ENCODE peak calls at places on chromosomes 11 and 22, in six cellular contexts. One of them, this sample, is unnamed.

GRCh38 chr22:31973739-31974138 is 29.4 kb downstream of the YWHAH start:
- DNase-seq in dorsolateral prefrontal cortex: no peak
- DNase-seq in mammary epithelial cell: no peak
- DNase-seq in colonic mucosa: peak
- DNase-seq in coronary artery: no peak
- DNase-seq in brain microvascular endothelial cell: no peak
- DNase-seq in this sample: no peak

GRCh38 chr11:61764606-61765260 is 12.3 kb downstream of the MYRF start:
- DNase-seq in coronary artery: no peak
- DNase-seq in colonic mucosa: no peak
- DNase-seq in mammary epithelial cell: no peak
- DNase-seq in dorsolateral prefrontal cortex: no peak
- DNase-seq in brain microvascular endothelial cell: no peak
- DNase-seq in this sample: no peak

GRCh38 chr11:10688401-10688800 is 5.2 kb downstream of the IRAG1 start:
- DNase-seq in colonic mucosa: no peak
- DNase-seq in dorsolateral prefrontal cortex: no peak
- DNase-seq in mammary epithelial cell: peak
- DNase-seq in coronary artery: peak
- DNase-seq in brain microvascular endothelial cell: no peak
- DNase-seq in this sample: peak

GRCh38 chr11:57426439-57426753 is 525 bp downstream of the SLC43A3 start:
- DNase-seq in mammary epithelial cell: no peak
- DNase-seq in colonic mucosa: no peak
- DNase-seq in coronary artery: no peak
- DNase-seq in brain microvascular endothelial cell: no peak
- DNase-seq in dorsolateral prefrontal cortex: no peak
- DNase-seq in this sample: no peak

GRCh38 chr22:40889116-40889515 is 27.2 kb upstream of the DNAJB7 start:
- DNase-seq in dorsolateral prefrontal cortex: no peak
- DNase-seq in mammary epithelial cell: peak
- DNase-seq in brain microvascular endothelial cell: no peak
- DNase-seq in coronary artery: no peak
- DNase-seq in colonic mucosa: no peak
- DNase-seq in this sample: no peak

GRCh38 chr22:23700706-23701105 is 9.9 kb downstream of the RGL4 start:
- DNase-seq in dorsolateral prefrontal cortex: no peak
- DNase-seq in brain microvascular endothelial cell: peak
- DNase-seq in mammary epithelial cell: no peak
- DNase-seq in coronary artery: no peak
- DNase-seq in colonic mucosa: no peak
- DNase-seq in this sample: no peak

GRCh38 chr11:105109855-105110750 is 29.5 kb downstream of the CARD18 start:
- DNase-seq in mammary epithelial cell: no peak
- DNase-seq in colonic mucosa: peak
- DNase-seq in brain microvascular endothelial cell: no peak
- DNase-seq in coronary artery: no peak
- DNase-seq in dorsolateral prefrontal cortex: no peak
- DNase-seq in this sample: no peak

GRCh38 chr11:12044799-12045198 is 36.4 kb upstream of the DKK3 start:
- DNase-seq in coronary artery: no peak
- DNase-seq in dorsolateral prefrontal cortex: peak
- DNase-seq in brain microvascular endothelial cell: no peak
- DNase-seq in mammary epithelial cell: no peak
- DNase-seq in colonic mucosa: no peak
- DNase-seq in this sample: no peak

GRCh38 chr11:101880208-101880607 is 34.6 kb upstream of the CEP126 start:
- DNase-seq in brain microvascular endothelial cell: peak
- DNase-seq in dorsolateral prefrontal cortex: no peak
- DNase-seq in mammary epithelial cell: peak
- DNase-seq in coronary artery: no peak
- DNase-seq in colonic mucosa: no peak
- DNase-seq in this sample: peak

GRCh38 chr22:39927544-39927943 is 26.7 kb downstream of the GRAP2 start:
- DNase-seq in dorsolateral prefrontal cortex: no peak
- DNase-seq in coronary artery: no peak
- DNase-seq in colonic mucosa: no peak
- DNase-seq in brain microvascular endothelial cell: no peak
- DNase-seq in mammary epithelial cell: no peak
- DNase-seq in this sample: no peak

GRCh38 chr11:5808500-5809121 is at the start of gene OR52N2:
- DNase-seq in colonic mucosa: peak
- DNase-seq in brain microvascular endothelial cell: peak
- DNase-seq in dorsolateral prefrontal cortex: peak
- DNase-seq in coronary artery: no peak
- DNase-seq in mammary epithelial cell: peak
- DNase-seq in this sample: no peak

GRCh38 chr11:118619444-118620205 is 12.2 kb downstream of the PHLDB1 start:
- DNase-seq in colonic mucosa: no peak
- DNase-seq in brain microvascular endothelial cell: peak
- DNase-seq in dorsolateral prefrontal cortex: peak
- DNase-seq in coronary artery: no peak
- DNase-seq in mammary epithelial cell: peak
- DNase-seq in this sample: no peak

GRCh38 chr11:363948-364761 is 5.1 kb upstream of the B4GALNT4 start:
- DNase-seq in mammary epithelial cell: peak
- DNase-seq in dorsolateral prefrontal cortex: no peak
- DNase-seq in brain microvascular endothelial cell: no peak
- DNase-seq in coronary artery: no peak
- DNase-seq in colonic mucosa: peak
- DNase-seq in this sample: peak

GRCh38 chr11:58900479-58901420 is 38.5 kb upstream of the GLYATL1 start:
- DNase-seq in brain microvascular endothelial cell: peak
- DNase-seq in dorsolateral prefrontal cortex: peak
- DNase-seq in colonic mucosa: peak
- DNase-seq in mammary epithelial cell: peak
- DNase-seq in coronary artery: no peak
- DNase-seq in this sample: peak

GRCh38 chr11:90222459-90223247 is at the start of gene CHORDC1:
- DNase-seq in coronary artery: peak
- DNase-seq in brain microvascular endothelial cell: peak
- DNase-seq in mammary epithelial cell: peak
- DNase-seq in dorsolateral prefrontal cortex: peak
- DNase-seq in colonic mucosa: peak
- DNase-seq in this sample: no peak

GRCh38 chr11:57464343-57465181 is 4.2 kb downstream of the RTN4RL2 start:
- DNase-seq in mammary epithelial cell: peak
- DNase-seq in colonic mucosa: no peak
- DNase-seq in brain microvascular endothelial cell: no peak
- DNase-seq in coronary artery: no peak
- DNase-seq in dorsolateral prefrontal cortex: peak
- DNase-seq in this sample: no peak

GRCh38 chr22:28986366-28986765 is 75.3 kb downstream of the C22orf31 start:
- DNase-seq in colonic mucosa: no peak
- DNase-seq in dorsolateral prefrontal cortex: no peak
- DNase-seq in coronary artery: no peak
- DNase-seq in mammary epithelial cell: no peak
- DNase-seq in brain microvascular endothelial cell: peak
- DNase-seq in this sample: no peak

GRCh38 chr11:76270387-76270786 is 64.1 kb upstream of the WNT11 start:
- DNase-seq in colonic mucosa: peak
- DNase-seq in brain microvascular endothelial cell: no peak
- DNase-seq in mammary epithelial cell: no peak
- DNase-seq in dorsolateral prefrontal cortex: no peak
- DNase-seq in coronary artery: no peak
- DNase-seq in this sample: no peak

GRCh38 chr11:2423157-2424025 is 20.9 kb downstream of the TRPM5 start:
- DNase-seq in brain microvascular endothelial cell: no peak
- DNase-seq in coronary artery: no peak
- DNase-seq in dorsolateral prefrontal cortex: no peak
- DNase-seq in colonic mucosa: no peak
- DNase-seq in mammary epithelial cell: no peak
- DNase-seq in this sample: no peak

GRCh38 chr11:46001427-46002049 is 79.1 kb downstream of the LARGE2 start:
- DNase-seq in brain microvascular endothelial cell: peak
- DNase-seq in colonic mucosa: no peak
- DNase-seq in coronary artery: no peak
- DNase-seq in dorsolateral prefrontal cortex: no peak
- DNase-seq in mammary epithelial cell: no peak
- DNase-seq in this sample: no peak

GRCh38 chr11:74702383-74703007 is 28.7 kb downstream of the CHRDL2 start:
- DNase-seq in brain microvascular endothelial cell: peak
- DNase-seq in coronary artery: no peak
- DNase-seq in colonic mucosa: peak
- DNase-seq in mammary epithelial cell: peak
- DNase-seq in dorsolateral prefrontal cortex: peak
- DNase-seq in this sample: no peak

GRCh38 chr11:117610045-117610444 is 187.0 kb downstream of the DSCAML1 start:
- DNase-seq in coronary artery: no peak
- DNase-seq in mammary epithelial cell: peak
- DNase-seq in brain microvascular endothelial cell: peak
- DNase-seq in dorsolateral prefrontal cortex: peak
- DNase-seq in colonic mucosa: no peak
- DNase-seq in this sample: no peak

GRCh38 chr11:128409476-128409875 is 177.9 kb downstream of the ETS1 start:
- DNase-seq in dorsolateral prefrontal cortex: no peak
- DNase-seq in brain microvascular endothelial cell: peak
- DNase-seq in mammary epithelial cell: peak
- DNase-seq in coronary artery: no peak
- DNase-seq in colonic mucosa: no peak
- DNase-seq in this sample: peak

GRCh38 chr22:21949948-21950347 is 2.7 kb downstream of the PPM1F start:
- DNase-seq in brain microvascular endothelial cell: no peak
- DNase-seq in coronary artery: no peak
- DNase-seq in mammary epithelial cell: no peak
- DNase-seq in colonic mucosa: no peak
- DNase-seq in dorsolateral prefrontal cortex: no peak
- DNase-seq in this sample: no peak

GRCh38 chr22:21947040-21948014 is 5.3 kb downstream of the PPM1F start:
- DNase-seq in coronary artery: no peak
- DNase-seq in brain microvascular endothelial cell: peak
- DNase-seq in colonic mucosa: no peak
- DNase-seq in mammary epithelial cell: peak
- DNase-seq in dorsolateral prefrontal cortex: no peak
- DNase-seq in this sample: no peak

GRCh38 chr22:21948824-21949568 is 3.7 kb downstream of the PPM1F start:
- DNase-seq in coronary artery: no peak
- DNase-seq in dorsolateral prefrontal cortex: no peak
- DNase-seq in mammary epithelial cell: no peak
- DNase-seq in brain microvascular endothelial cell: no peak
- DNase-seq in colonic mucosa: no peak
- DNase-seq in this sample: no peak

GRCh38 chr22:21949569-21949918 is 3.1 kb downstream of the PPM1F start:
- DNase-seq in brain microvascular endothelial cell: no peak
- DNase-seq in coronary artery: no peak
- DNase-seq in dorsolateral prefrontal cortex: no peak
- DNase-seq in colonic mucosa: no peak
- DNase-seq in mammary epithelial cell: no peak
- DNase-seq in this sample: no peak

DNA sequence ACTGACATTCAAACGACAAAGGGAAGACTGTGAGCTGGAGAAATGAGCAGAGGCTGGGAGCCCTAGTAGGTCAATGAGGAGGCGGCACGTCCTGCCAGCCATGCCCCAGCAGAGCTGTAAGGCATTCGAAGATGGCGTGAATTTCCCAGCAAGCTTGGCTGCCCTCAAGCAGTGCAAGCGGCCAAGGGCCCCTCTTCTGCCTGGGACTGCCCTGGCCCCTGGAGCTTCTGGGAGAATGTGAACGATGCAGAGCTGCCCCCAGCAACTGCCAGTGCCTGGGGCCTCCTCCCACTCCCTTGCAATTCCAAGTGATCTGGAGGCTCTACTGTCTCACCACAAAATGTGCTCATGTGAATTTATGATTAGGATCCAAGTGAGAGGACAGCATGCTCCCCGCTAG is 4.3 kb downstream of the PPM1F start:
- DNase-seq in coronary artery: no peak
- DNase-seq in brain microvascular endothelial cell: no peak
- DNase-seq in dorsolateral prefrontal cortex: no peak
- DNase-seq in mammary epithelial cell: no peak
- DNase-seq in colonic mucosa: no peak
- DNase-seq in this sample: no peak
- H3K27ac ChIP-seq in coronary artery: peak
- H3K27ac ChIP-seq in brain microvascular endothelial cell: no peak
- H3K27ac ChIP-seq in dorsolateral prefrontal cortex: peak
- H3K27ac ChIP-seq in mammary epithelial cell: no peak
- H3K27ac ChIP-seq in colonic mucosa: no peak
- H3K27ac ChIP-seq in this sample: peak

GRCh38 chr22:42747701-42748513 is 27.2 kb upstream of the A4GALT start:
- DNase-seq in colonic mucosa: no peak
- DNase-seq in brain microvascular endothelial cell: peak
- DNase-seq in mammary epithelial cell: peak
- DNase-seq in coronary artery: no peak
- DNase-seq in dorsolateral prefrontal cortex: no peak
- DNase-seq in this sample: no peak
- H3K27ac ChIP-seq in colonic mucosa: peak
- H3K27ac ChIP-seq in brain microvascular endothelial cell: peak
- H3K27ac ChIP-seq in mammary epithelial cell: peak
- H3K27ac ChIP-seq in coronary artery: peak
- H3K27ac ChIP-seq in dorsolateral prefrontal cortex: no peak
- H3K27ac ChIP-seq in this sample: peak

GRCh38 chr22:50481440-50482106 is at the start of gene ADM2:
- DNase-seq in mammary epithelial cell: no peak
- DNase-seq in brain microvascular endothelial cell: no peak
- DNase-seq in coronary artery: no peak
- DNase-seq in colonic mucosa: peak
- DNase-seq in dorsolateral prefrontal cortex: no peak
- DNase-seq in this sample: no peak
- H3K27ac ChIP-seq in mammary epithelial cell: no peak
- H3K27ac ChIP-seq in brain microvascular endothelial cell: no peak
- H3K27ac ChIP-seq in coronary artery: no peak
- H3K27ac ChIP-seq in colonic mucosa: no peak
- H3K27ac ChIP-seq in dorsolateral prefrontal cortex: no peak
- H3K27ac ChIP-seq in this sample: peak

GRCh38 chr11:122663764-122664163 is 8.2 kb downstream of the UBASH3B start:
- DNase-seq in mammary epithelial cell: peak
- DNase-seq in dorsolateral prefrontal cortex: no peak
- DNase-seq in coronary artery: no peak
- DNase-seq in colonic mucosa: no peak
- DNase-seq in brain microvascular endothelial cell: no peak
- DNase-seq in this sample: no peak

GRCh38 chr11:122668562-122669090 is 13.1 kb downstream of the UBASH3B start:
- DNase-seq in mammary epithelial cell: peak
- DNase-seq in coronary artery: no peak
- DNase-seq in brain microvascular endothelial cell: peak
- DNase-seq in colonic mucosa: no peak
- DNase-seq in dorsolateral prefrontal cortex: no peak
- DNase-seq in this sample: no peak

GRCh38 chr11:122664188-122664587 is 8.7 kb downstream of the UBASH3B start:
- DNase-seq in coronary artery: no peak
- DNase-seq in brain microvascular endothelial cell: no peak
- DNase-seq in mammary epithelial cell: no peak
- DNase-seq in colonic mucosa: no peak
- DNase-seq in dorsolateral prefrontal cortex: no peak
- DNase-seq in this sample: no peak

GRCh38 chr11:122665882-122666281 is 10.4 kb downstream of the UBASH3B start:
- DNase-seq in colonic mucosa: no peak
- DNase-seq in coronary artery: no peak
- DNase-seq in brain microvascular endothelial cell: no peak
- DNase-seq in dorsolateral prefrontal cortex: no peak
- DNase-seq in mammary epithelial cell: no peak
- DNase-seq in this sample: no peak

DNA sequence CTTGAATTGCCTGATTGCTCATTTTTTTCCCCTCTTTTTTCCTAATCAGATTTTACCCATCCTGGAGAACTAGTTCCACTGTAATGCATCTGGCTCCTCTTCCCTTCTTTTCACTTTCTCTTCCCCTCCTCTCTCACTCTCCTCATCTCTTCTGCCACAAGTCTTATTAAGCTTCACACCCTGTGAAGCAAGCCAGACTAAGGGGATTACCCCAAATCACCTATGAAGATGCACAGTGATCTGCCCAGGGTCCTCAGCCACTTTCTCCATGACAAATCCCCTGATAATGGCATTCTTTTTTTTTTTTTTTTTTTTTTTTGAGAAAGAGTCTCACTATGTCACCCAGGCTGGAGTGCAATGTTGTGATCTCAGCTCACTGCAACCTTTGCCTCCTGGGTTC is 11.2 kb downstream of the UBASH3B start:
- DNase-seq in coronary artery: no peak
- DNase-seq in brain microvascular endothelial cell: no peak
- DNase-seq in dorsolateral prefrontal cortex: no peak
- DNase-seq in colonic mucosa: no peak
- DNase-seq in mammary epithelial cell: no peak
- DNase-seq in this sample: no peak
- H3K27ac ChIP-seq in coronary artery: no peak
- H3K27ac ChIP-seq in brain microvascular endothelial cell: no peak
- H3K27ac ChIP-seq in dorsolateral prefrontal cortex: no peak
- H3K27ac ChIP-seq in colonic mucosa: no peak
- H3K27ac ChIP-seq in mammary epithelial cell: no peak
- H3K27ac ChIP-seq in this sample: no peak